ENCODE peak calls at places on chromosome 3, in five cellular contexts. O is Caki2; Y is NCI-H1694; W is stimulated activated CD4-positive, alpha-beta T cell treated with anti-CD3 and anti-CD28 coated beads, Interleukin-2, amount 100 ng/mL, for 48 hours; C is ACHN. U is an unnamed sample.

GRCh38 chr3:149442845-149443544 is 31.5 kb upstream of the TM4SF4 start:
- DNase-seq in W (no peak), O (peak), C (no peak), Y (no peak), U (no peak)

GRCh38 chr3:50603261-50604109 is 8.1 kb downstream of the CISH start:
- DNase-seq in Y (no peak), C (no peak), O (no peak), W (no peak), U (no peak)

GRCh38 chr3:51982352-51982837 is 940 bp upstream of the ACY1 start:
- DNase-seq in O (peak), W (no peak), Y (no peak), C (peak), U (no peak)

GRCh38 chr3:150830094-150830681 is 67.2 kb upstream of the SIAH2 start:
- DNase-seq in C (no peak), O (no peak), W (no peak), Y (no peak), U (no peak)

GRCh38 chr3:133276594-133276993 is 123.3 kb upstream of the BFSP2 start:
- DNase-seq in O (no peak), C (no peak), W (no peak), Y (no peak), U (no peak)

GRCh38 chr3:52843881-52844280 is 9.1 kb upstream of the MUSTN1 start:
- DNase-seq in O (no peak), W (no peak), C (no peak), Y (no peak), U (no peak)

GRCh38 chr3:112908252-112908651 is 61.6 kb upstream of the CD200R1L start:
- DNase-seq in O (no peak), Y (no peak), W (no peak), C (no peak), U (no peak)

GRCh38 chr3:73622135-73622534 is 2.6 kb downstream of the PDZRN3 start:
- DNase-seq in Y (peak), W (no peak), C (no peak), O (peak), U (peak)

GRCh38 chr3:171563298-171563697 is 103.1 kb upstream of the TNIK start:
- DNase-seq in C (no peak), O (no peak), W (no peak), Y (no peak), U (no peak)

GRCh38 chr3:132006605-132007204 is 28.1 kb downstream of the CPNE4 start:
- DNase-seq in Y (peak), W (no peak), C (peak), O (no peak), U (no peak)

GRCh38 chr3:190120161-190121060 is at the start of gene P3H2:
- DNase-seq in C (peak), O (peak), W (peak), Y (peak), U (no peak)

GRCh38 chr3:72604287-72604686 is 244.0 kb downstream of the SHQ1 start:
- DNase-seq in Y (no peak), C (no peak), W (no peak), O (no peak), U (no peak)

GRCh38 chr3:159032311-159032710 is 230.5 kb downstream of the MFSD1 start:
- DNase-seq in W (no peak), Y (no peak), O (no peak), C (no peak), U (no peak)

GRCh38 chr3:32841875-32842505 is 24.2 kb downstream of the TRIM71 start:
- DNase-seq in O (no peak), C (no peak), Y (no peak), W (no peak), U (no peak)

GRCh38 chr3:147661916-147662315 is 252.8 kb downstream of the ZIC1 start:
- DNase-seq in W (no peak), O (no peak), C (no peak), Y (no peak), U (no peak)

GRCh38 chr3:49316696-49317457 is 23.0 kb downstream of the USP4 start:
- DNase-seq in C (no peak), Y (no peak), W (no peak), O (no peak), U (no peak)

GRCh38 chr3:23671901-23672589 is 133.7 kb upstream of the UBE2E1 start:
- DNase-seq in O (no peak), Y (no peak), C (no peak), W (no peak), U (no peak)

GRCh38 chr3:101903426-101903825 is 54.1 kb downstream of the NFKBIZ start:
- DNase-seq in C (peak), W (no peak), Y (no peak), O (no peak), U (no peak)

GRCh38 chr3:165211749-165212148 is 15.6 kb upstream of the SLITRK3 start:
- DNase-seq in O (no peak), Y (no peak), W (no peak), C (no peak), U (peak)

GRCh38 chr3:57559526-57559925 is 3.5 kb downstream of the PDE12 start:
- DNase-seq in O (no peak), C (no peak), Y (no peak), W (no peak), U (no peak)

GRCh38 chr3:173510565-173510964 is 113.0 kb downstream of the NLGN1 start:
- DNase-seq in O (no peak), W (no peak), Y (no peak), C (no peak), U (no peak)

GRCh38 chr3:83230376-83230775 is 1468.9 kb upstream of the GBE1 start:
- DNase-seq in W (no peak), C (no peak), O (no peak), Y (no peak), U (no peak)

GRCh38 chr3:101848326-101848725 is 988 bp upstream of the NFKBIZ start:
- DNase-seq in Y (no peak), C (no peak), W (no peak), O (no peak), U (no peak)

GRCh38 chr3:125519678-125520562 is at the start of gene SNX4:
- DNase-seq in W (peak), C (peak), Y (peak), O (peak), U (peak)

GRCh38 chr3:196235452-196236122 is 19.3 kb downstream of the SLC51A start:
- DNase-seq in C (no peak), W (no peak), O (no peak), Y (no peak), U (no peak)

GRCh38 chr3:149604125-149604851 is 53.5 kb downstream of the WWTR1 start:
- DNase-seq in Y (no peak), O (no peak), C (no peak), W (no peak), U (no peak)

GRCh38 chr3:39990532-39990931 is 181.1 kb downstream of the MYRIP start:
- DNase-seq in C (peak), O (peak), W (peak), Y (no peak), U (no peak)

GRCh38 chr3:22506871-22507270 is 696.3 kb upstream of the UBE2E2 start:
- DNase-seq in O (no peak), W (no peak), Y (no peak), C (no peak), U (no peak)

GRCh38 chr3:149340310-149340933 is 7.0 kb upstream of the TM4SF18 start:
- DNase-seq in W (no peak), C (peak), O (peak), Y (no peak), U (no peak)

GRCh38 chr3:120506828-120507774 is 56.3 kb upstream of the FSTL1 start:
- DNase-seq in O (no peak), W (no peak), C (peak), Y (peak), U (peak)

GRCh38 chr3:111045564-111045963 is 26.1 kb upstream of the NECTIN3 start:
- DNase-seq in Y (no peak), O (no peak), C (no peak), W (no peak), U (no peak)

GRCh38 chr3:73401616-73402265 is 223.0 kb downstream of the PDZRN3 start:
- DNase-seq in Y (no peak), W (no peak), C (no peak), O (no peak), U (no peak)

GRCh38 chr3:81758275-81758674 is 3.2 kb downstream of the GBE1 start:
- DNase-seq in O (no peak), Y (no peak), W (no peak), C (no peak), U (no peak)

GRCh38 chr3:43923101-43923979 is 232.6 kb downstream of the ABHD5 start:
- DNase-seq in C (no peak), Y (no peak), O (no peak), W (no peak), U (no peak)

GRCh38 chr3:157088506-157089454 is 71.2 kb downstream of the CCNL1 start:
- DNase-seq in Y (no peak), W (peak), C (peak), O (peak), U (no peak)

GRCh38 chr3:152381881-152382295 is 113.2 kb downstream of the MBNL1 start:
- DNase-seq in W (no peak), Y (no peak), O (no peak), C (peak), U (no peak)

GRCh38 chr3:107458871-107459270 is 63.9 kb upstream of the BBX start:
- DNase-seq in O (no peak), W (no peak), Y (no peak), C (no peak), U (no peak)

U was measured in NCI-H446 treated with DMSO at 0.1 percent for 48 hours.